ENCODE peak calls at places on chromosomes 12 and 14, in four cellular contexts. C is tibial artery, J is ovary, E is lung. M is an unnamed sample.

GRCh38 chr12:124392271-124392990 is 97.5 kb downstream of the RFLNA start:
- DNase-seq in C (peak; percentile 87), J (peak; percentile 53), E (no peak), M (no peak)

GRCh38 chr12:64900540-64900939 is 76.1 kb downstream of the TBC1D30 start:
- DNase-seq in C (no peak), J (no peak), E (no peak), M (no peak)

GRCh38 chr12:94059394-94060368 is 88.7 kb upstream of the PLXNC1 start:
- DNase-seq in C (no peak), J (no peak), E (peak; percentile 43), M (no peak)

GRCh38 chr12:94555687-94556086 is 94.7 kb downstream of the TMCC3 start:
- DNase-seq in C (no peak), J (no peak), E (no peak), M (no peak)

GRCh38 chr14:61562321-61563161 is 132.8 kb upstream of the HIF1A start:
- DNase-seq in C (no peak), J (no peak), E (no peak), M (no peak)

GRCh38 chr12:66290716-66291200 is 11.5 kb upstream of the HELB start:
- DNase-seq in C (no peak), J (no peak), E (no peak), M (no peak)

GRCh38 chr12:12542286-12542685 is 20.4 kb downstream of the DUSP16 start:
- DNase-seq in C (no peak), J (no peak), E (no peak), M (no peak)

GRCh38 chr14:44370727-44371126 is 136.4 kb downstream of the FSCB start:
- DNase-seq in C (no peak), J (no peak), E (no peak), M (no peak)

GRCh38 chr14:77579760-77580159 is 36.7 kb downstream of the SPTLC2 start:
- DNase-seq in C (no peak), J (no peak), E (no peak), M (no peak)

GRCh38 chr14:77579065-77579464 is 37.4 kb downstream of the SPTLC2 start:
- DNase-seq in C (no peak), J (no peak), E (no peak), M (no peak)

GRCh38 chr14:77580964-77581505 is 35.4 kb downstream of the SPTLC2 start:
- DNase-seq in C (no peak), J (no peak), E (no peak), M (no peak)

GRCh38 chr14:77582511-77582910 is 33.9 kb downstream of the SPTLC2 start:
- DNase-seq in C (no peak), J (no peak), E (no peak), M (no peak)

DNA sequence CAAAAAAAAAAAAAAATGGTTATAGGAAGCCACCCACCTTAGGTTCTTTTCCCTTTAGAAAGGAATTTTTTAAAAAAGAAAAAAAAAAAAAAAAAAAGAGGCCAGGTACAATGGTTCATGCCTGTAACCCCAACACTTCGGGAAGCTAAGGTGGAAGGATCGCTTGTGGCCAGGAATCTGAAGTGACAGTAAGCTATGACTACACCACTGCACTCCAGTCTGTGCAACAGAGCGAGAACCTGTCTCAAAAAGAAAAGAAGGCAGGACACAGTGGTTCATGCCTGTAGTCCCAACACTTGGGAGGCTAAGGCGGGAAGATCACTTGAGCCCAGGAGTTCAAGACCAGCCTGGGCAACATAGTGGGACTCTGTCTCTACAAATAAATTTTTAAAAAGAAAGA is 36.0 kb downstream of the SPTLC2 start:
- DNase-seq in C (no peak), J (no peak), E (no peak), M (no peak)
- H3K27ac ChIP-seq in C (peak overlapping the region; percentile 26), J (no peak overlapping the region), E (no peak overlapping the region), M (peak overlapping the region; percentile 40)

DNA sequence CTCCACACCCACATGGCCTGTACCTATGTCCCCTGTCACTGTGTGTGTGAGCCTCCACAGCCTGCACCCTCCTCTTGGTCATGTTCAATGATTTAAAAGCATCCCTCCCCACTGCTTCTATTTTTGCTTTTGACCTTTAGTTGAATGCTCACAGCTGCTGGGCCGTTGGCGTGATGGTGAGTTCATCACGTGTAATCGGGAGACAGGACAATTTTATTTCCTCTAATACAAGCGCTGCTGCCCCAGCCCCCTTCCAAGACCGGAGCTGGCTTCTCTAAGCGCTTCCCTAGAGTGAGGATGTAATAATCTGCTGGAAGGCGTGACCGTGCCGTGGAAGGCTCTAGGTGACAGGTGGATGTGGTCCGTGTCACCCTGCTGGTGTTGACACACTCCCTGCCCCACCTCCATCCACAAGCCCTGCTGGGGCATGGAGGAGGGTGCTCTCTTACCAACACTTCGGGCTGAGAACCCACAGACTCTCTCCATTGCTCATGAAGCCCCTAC is 25.4 kb downstream of the CCDC85C start:
- DNase-seq in C (no peak), J (peak; percentile 73), E (no peak), M (peak; percentile 55)
- H3K4me1 ChIP-seq in C (no peaks in the 10 kb centered on the region), J (peaks cover 58% of the 10 kb centered on the region), E (peaks cover 64% of the 10 kb centered on the region), M (peaks cover 84% of the 10 kb centered on the region)

GRCh38 chr12:68501226-68501625 is 109.5 kb upstream of the RAP1B start:
- DNase-seq in C (no peak), J (no peak), E (no peak), M (no peak)
- H3K27ac ChIP-seq in C (no peak overlapping the region), J (no peak overlapping the region), E (no peak overlapping the region), M (no peak overlapping the region)

GRCh38 chr12:32891956-32892355 is 4.6 kb downstream of the PKP2 start:
- DNase-seq in C (no peak), J (no peak), E (no peak), M (no peak)
- H3K4me1 ChIP-seq in C (no peaks in the 10 kb centered on the region), J (peaks cover 4% of the 10 kb centered on the region), E (peaks cover 8% of the 10 kb centered on the region), M (peaks cover 38% of the 10 kb centered on the region)

DNA sequence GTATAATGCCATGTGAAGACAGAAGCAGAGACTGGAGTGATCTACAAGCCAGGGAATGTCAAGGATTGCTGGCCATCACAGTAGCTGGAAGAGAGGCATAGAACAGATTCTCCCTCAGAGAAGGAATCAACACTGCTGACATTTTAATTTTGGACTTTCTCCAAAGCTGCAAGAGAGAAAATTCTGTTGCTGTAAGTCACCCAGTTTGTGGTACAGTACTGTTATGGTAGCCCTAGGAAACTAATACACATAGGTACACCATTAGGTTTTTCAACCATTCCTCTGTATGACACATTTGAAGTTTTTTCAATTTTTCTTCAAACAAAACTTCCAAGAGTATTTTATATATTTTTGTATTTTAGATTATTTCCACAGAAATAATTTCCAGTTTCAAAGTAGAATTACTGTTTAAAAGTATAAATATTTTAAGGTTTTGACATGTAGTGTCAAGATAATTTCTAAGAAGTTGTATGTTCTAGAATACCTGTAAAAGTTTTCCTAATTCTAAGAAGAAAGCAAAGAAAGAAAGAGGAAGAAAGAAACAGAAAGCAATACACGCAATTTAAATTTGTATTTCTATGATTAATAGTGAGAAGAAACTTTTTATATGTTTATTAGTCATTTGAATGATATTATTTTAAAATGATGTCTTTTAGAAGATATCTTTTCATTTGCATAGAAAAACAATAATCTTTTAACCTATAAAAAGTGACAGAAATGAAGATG is 64.9 kb upstream of the CATSPERB start:
- DNase-seq in C (no peak), J (no peak), E (no peak), M (no peak)
- H3K27ac ChIP-seq in C (no peak overlapping the region), J (no peak overlapping the region), E (no peak overlapping the region), M (no peak overlapping the region)

DNA sequence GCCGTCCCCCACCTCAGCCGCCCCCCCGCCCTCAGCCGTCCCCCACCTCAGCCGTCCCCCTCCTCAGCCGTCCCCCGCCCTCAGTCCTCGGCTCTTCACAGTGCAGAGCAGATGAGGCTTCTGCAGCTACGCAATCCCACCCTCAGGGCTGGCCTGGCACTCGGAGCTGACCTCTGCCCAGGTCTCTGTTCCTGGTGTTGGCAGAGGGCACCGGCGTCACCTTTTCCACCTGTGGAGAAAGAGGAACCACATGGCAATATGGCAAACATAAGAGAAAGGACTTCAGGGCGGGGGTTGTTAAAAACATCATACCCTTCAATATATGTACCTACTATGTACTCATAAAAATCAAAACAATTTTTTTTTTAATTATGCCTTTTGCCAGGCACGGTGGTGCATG is 45.8 kb downstream of the MLXIP start:
- DNase-seq in C (no peak), J (no peak), E (no peak), M (no peak)
- H3K4me1 ChIP-seq in C (no peaks in the 10 kb centered on the region), J (peaks cover 5% of the 10 kb centered on the region), E (peaks cover 3% of the 10 kb centered on the region), M (peaks cover 67% of the 10 kb centered on the region)

GRCh38 chr12:27292718-27293117 is 39.9 kb upstream of the BMAL2 start:
- DNase-seq in C (no peak), J (no peak), E (no peak), M (no peak)
- H3K27ac ChIP-seq in C (peak overlapping the region; percentile 88), J (no peak overlapping the region), E (no peak overlapping the region), M (peak overlapping the region; percentile 85)

DNA sequence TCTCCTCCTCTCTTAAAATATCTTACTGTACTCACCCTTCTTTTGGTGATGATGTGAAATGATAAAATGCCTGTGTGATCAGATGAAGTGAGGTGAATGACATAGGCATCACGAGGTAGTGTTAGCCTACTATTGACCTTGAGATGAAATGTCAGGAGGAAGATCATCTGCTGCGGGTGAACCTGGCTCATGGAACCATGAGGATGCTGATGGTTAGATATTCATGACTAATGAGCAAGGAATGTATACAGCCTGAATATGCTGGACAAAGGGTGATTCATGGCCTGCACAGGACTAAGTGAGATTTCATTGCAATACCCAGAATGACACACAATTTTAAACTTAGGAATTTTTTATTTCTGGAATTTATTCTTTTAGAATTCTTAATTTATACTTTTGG is 89.6 kb downstream of the DAAM1 start:
- DNase-seq in C (no peak), J (no peak), E (no peak), M (no peak)
- H3K4me1 ChIP-seq in C (no peaks in the 10 kb centered on the region), J (peaks cover 12% of the 10 kb centered on the region), E (peaks cover 3% of the 10 kb centered on the region), M (peaks cover 86% of the 10 kb centered on the region)

GRCh38 chr12:120290541-120291312 is 976 bp downstream of the RNU4-2 start:
- DNase-seq in C (peak; percentile 69), J (no peak), E (peak; percentile 33), M (no peak)
- H3K27ac ChIP-seq in C (peak overlapping the region; percentile 98), J (peak overlapping the region; percentile 66), E (peak overlapping the region; percentile 62), M (peak overlapping the region; percentile 97)